ENCODE peak calls at places on chromosome 13, in ten cellular contexts. V is transverse colon, Z is neural progenitor cell, S is fibroblast of lung, F is PC-3, J is ovary, Q is K562, M is psoas muscle, U is pancreas, Y is A673. D is an unnamed sample. For H3K4me1, the result is how much of the 10 kb centered on the place peaks cover.

GRCh38 chr13:92677571-92677970 is 549.0 kb upstream of the GPC6 start:
- DNase-seq in F (no peak), M (no peak), Z (peak), U (no peak), V (no peak), S (no peak), J (no peak), Y (peak), Q (no peak), D (no peak)

GRCh38 chr13:92804346-92804745 is 422.3 kb upstream of the GPC6 start:
- DNase-seq in Y (no peak), Q (no peak), S (peak), V (no peak), J (no peak), U (no peak), M (no peak), F (peak), Z (no peak), D (no peak)

GRCh38 chr13:59706101-59706976 is 457.4 kb downstream of the DIAPH3 start:
- DNase-seq in U (no peak), J (no peak), Z (no peak), F (no peak), M (no peak), Y (no peak), V (no peak), Q (no peak), S (no peak), D (no peak)

GRCh38 chr13:28743045-28743444 is 24.3 kb upstream of the SLC46A3 start:
- DNase-seq in V (no peak), Z (no peak), U (no peak), Q (no peak), M (no peak), J (no peak), F (no peak), Y (no peak), S (no peak), D (no peak)

GRCh38 chr13:39963612-39964011 is 308.1 kb downstream of the COG6 start:
- DNase-seq in V (no peak), M (no peak), Y (no peak), Z (no peak), J (no peak), U (no peak), Q (no peak), S (no peak), F (no peak), D (no peak)

GRCh38 chr13:45851171-45851889 is at the start of gene SIAH3:
- DNase-seq in M (no peak), S (peak), F (no peak), J (no peak), Q (no peak), V (no peak), U (no peak), Z (peak), Y (peak), D (no peak)

GRCh38 chr13:46914341-46914740 is 17.5 kb upstream of the HTR2A start:
- DNase-seq in F (no peak), U (no peak), V (no peak), Z (no peak), Y (no peak), M (no peak), Q (no peak), J (no peak), S (no peak), D (no peak)

GRCh38 chr13:93797463-93797862 is 570.9 kb downstream of the GPC6 start:
- DNase-seq in V (no peak), J (no peak), M (no peak), U (no peak), Q (no peak), F (no peak), Z (no peak), S (peak), Y (peak), D (no peak)

GRCh38 chr13:88144580-88144979 is 473.4 kb downstream of the SLITRK5 start:
- DNase-seq in U (no peak), V (no peak), S (no peak), Q (no peak), J (no peak), M (no peak), F (no peak), Y (no peak), Z (no peak), D (no peak)

GRCh38 chr13:62483774-62484173 is 1068.1 kb upstream of the PCDH20 start:
- DNase-seq in F (no peak), U (no peak), Y (no peak), M (no peak), S (peak), J (no peak), Q (no peak), V (no peak), Z (peak), D (no peak)

GRCh38 chr13:29888306-29888705 is 37.9 kb upstream of the UBL3 start:
- DNase-seq in V (no peak), U (no peak), Z (no peak), M (no peak), Q (no peak), Y (no peak), J (no peak), F (no peak), S (no peak), D (no peak)

GRCh38 chr13:47291116-47291656 is 394.3 kb upstream of the HTR2A start:
- DNase-seq in M (no peak), V (no peak), Z (no peak), Y (no peak), J (no peak), Q (no peak), F (peak), U (no peak), S (peak), D (no peak)

GRCh38 chr13:76656496-76656895 is 229.7 kb downstream of the KCTD12 start:
- DNase-seq in F (no peak), J (no peak), U (no peak), V (no peak), S (no peak), Y (no peak), Q (no peak), M (no peak), Z (no peak), D (no peak)

GRCh38 chr13:50015263-50015662 is at the start of gene KCNRG:
- DNase-seq in M (no peak), S (peak), Y (no peak), Z (no peak), J (no peak), V (no peak), F (no peak), U (no peak), Q (no peak), D (no peak)

GRCh38 chr13:85541476-85541875 is 257.7 kb downstream of the SLITRK6 start:
- DNase-seq in J (no peak), M (no peak), U (no peak), S (no peak), Y (no peak), Q (no peak), V (no peak), Z (no peak), F (no peak), D (no peak)

GRCh38 chr13:106173346-106173745 is 362.1 kb downstream of the EFNB2 start:
- DNase-seq in S (peak), M (no peak), U (no peak), J (no peak), Z (no peak), F (no peak), Y (no peak), Q (no peak), V (no peak), D (no peak)

GRCh38 chr13:27605610-27606200 is 14.6 kb downstream of the LNX2 start:
- DNase-seq in J (no peak), F (no peak), M (no peak), Y (no peak), U (no peak), V (no peak), S (peak), Z (no peak), Q (no peak), D (no peak)

GRCh38 chr13:103351035-103351828 is 285.0 kb upstream of the SLC10A2 start:
- DNase-seq in S (peak), V (peak), Y (peak), U (peak), J (no peak), M (no peak), F (peak), Z (peak), Q (no peak), D (peak)

GRCh38 chr13:91123456-91124127 is 223.9 kb upstream of the MIR17HG start:
- DNase-seq in F (no peak), M (no peak), V (no peak), Z (no peak), U (no peak), J (no peak), Y (peak), S (no peak), Q (no peak), D (no peak)

GRCh38 chr13:107252428-107252827 is 684.5 kb upstream of the ARGLU1 start:
- DNase-seq in V (no peak), J (no peak), Y (no peak), Z (no peak), S (no peak), F (no peak), M (no peak), Q (no peak), U (no peak), D (no peak)

GRCh38 chr13:75308222-75308621 is 173.7 kb downstream of the TBC1D4 start:
- DNase-seq in Q (no peak), Z (no peak), V (no peak), Y (no peak), M (no peak), U (no peak), J (no peak), F (no peak), S (peak), D (no peak)

GRCh38 chr13:76799696-76800095 is 86.5 kb downstream of the KCTD12 start:
- DNase-seq in F (peak), Z (no peak), S (no peak), U (no peak), V (no peak), J (no peak), Y (no peak), Q (no peak), M (no peak), D (no peak)

GRCh38 chr13:109697936-109698335 is 88.4 kb downstream of the IRS2 start:
- DNase-seq in Z (no peak), S (no peak), Q (no peak), J (no peak), V (no peak), F (no peak), U (no peak), M (no peak), Y (no peak), D (no peak)

GRCh38 chr13:109412232-109412935 is 374.0 kb downstream of the IRS2 start:
- DNase-seq in M (peak), Y (peak), F (peak), J (peak), U (no peak), Z (peak), S (peak), Q (no peak), V (peak), D (peak)

GRCh38 chr13:66635526-66635925 is 594.6 kb downstream of the PCDH9 start:
- DNase-seq in U (no peak), Z (no peak), Y (no peak), M (no peak), F (peak), J (no peak), V (no peak), Q (no peak), S (peak), D (no peak)

GRCh38 chr13:36891752-36892151 is 28.3 kb downstream of the SMAD9 start:
- DNase-seq in V (no peak), J (no peak), S (peak), Y (no peak), U (no peak), Z (no peak), Q (no peak), M (no peak), F (no peak), D (no peak)

GRCh38 chr13:45167611-45168554 is 33.0 kb downstream of the KCTD4 start:
- DNase-seq in Z (no peak), Q (no peak), F (peak), V (peak), S (peak), M (no peak), Y (no peak), U (peak), J (no peak), D (peak)

GRCh38 chr13:75365724-75366173 is 116.2 kb downstream of the TBC1D4 start:
- DNase-seq in J (no peak), M (no peak), V (no peak), U (no peak), Y (no peak), Q (no peak), F (peak), Z (no peak), S (peak), D (no peak)

GRCh38 chr13:41503386-41503785 is 46.0 kb downstream of the RGCC start:
- DNase-seq in J (no peak), Q (no peak), Y (no peak), F (no peak), V (no peak), S (no peak), U (no peak), Z (no peak), M (no peak), D (no peak)

GRCh38 chr13:41501281-41501680 is 43.9 kb downstream of the RGCC start:
- DNase-seq in J (no peak), Z (no peak), F (no peak), U (no peak), Q (no peak), M (no peak), S (no peak), V (no peak), Y (no peak), D (no peak)

GRCh38 chr13:41502021-41502420 is 44.7 kb downstream of the RGCC start:
- DNase-seq in S (no peak), Z (no peak), J (no peak), V (no peak), U (no peak), Y (no peak), F (no peak), M (no peak), Q (no peak), D (no peak)

GRCh38 chr13:41500501-41500900 is 43.2 kb downstream of the RGCC start:
- DNase-seq in V (peak), Q (no peak), J (no peak), S (peak), M (no peak), U (no peak), Y (no peak), Z (no peak), F (peak), D (no peak)

DNA sequence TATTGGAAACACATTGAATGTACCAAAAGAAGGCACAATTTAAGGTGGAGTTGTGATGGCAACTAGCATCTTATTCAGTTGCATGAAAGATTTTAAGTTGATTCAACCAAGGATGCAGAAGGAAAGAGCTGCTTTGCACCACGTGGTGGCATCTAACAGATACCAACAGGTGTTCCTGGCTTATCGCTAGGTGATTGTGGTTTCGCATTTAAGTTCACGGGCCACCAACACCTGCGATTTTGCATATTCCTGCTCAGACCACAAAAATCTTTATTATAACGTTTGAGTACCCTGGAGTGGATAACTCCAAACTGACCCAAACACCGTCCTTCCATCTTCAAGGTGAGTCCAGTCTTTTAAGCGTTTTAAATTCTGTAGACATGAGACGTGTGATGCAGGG is 45.3 kb downstream of the RGCC start:
- DNase-seq in Y (no peak), U (no peak), Q (no peak), M (no peak), F (no peak), S (no peak), Z (no peak), J (no peak), V (peak), D (no peak)
- H3K27ac ChIP-seq in Y (no peak), U (no peak), Q (no peak), M (no peak), F (no peak), S (no peak), Z (no peak), J (no peak), V (peak), D (no peak)

GRCh38 chr13:79491715-79492114 is 10.8 kb downstream of the NDFIP2 start:
- DNase-seq in J (no peak), F (peak), Y (no peak), M (no peak), Z (no peak), U (no peak), V (no peak), Q (no peak), S (peak), D (no peak)
- H3K4me1 ChIP-seq in J (under half), F (under half), Y (under half), M (under half), Z (under half), U (under half), V (under half), Q (under half), S (under half), D (under half)

DNA sequence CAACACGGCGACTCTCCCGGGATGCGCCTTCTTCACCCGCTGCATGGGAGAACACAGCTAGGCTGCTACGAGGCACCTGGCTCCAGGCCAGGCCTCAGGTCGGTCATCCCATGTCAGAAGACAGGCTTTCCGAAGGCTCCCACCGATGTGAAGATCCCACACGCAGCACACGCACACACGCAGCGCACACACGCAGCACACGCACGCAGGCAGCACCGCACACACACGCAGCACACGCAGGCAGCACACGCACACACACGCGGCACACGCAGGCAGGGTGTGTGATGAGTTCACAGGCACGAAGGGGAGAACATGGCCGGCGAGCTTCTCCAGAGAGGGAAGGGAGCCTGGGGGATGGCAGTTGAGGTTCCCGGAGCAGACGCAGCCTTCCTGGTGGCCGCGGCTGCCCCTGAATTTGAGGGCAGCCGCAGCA is 56.1 kb downstream of the RASA3 start:
- DNase-seq in J (no peak), U (no peak), V (no peak), Y (no peak), M (no peak), S (no peak), F (no peak), Q (no peak), Z (no peak), D (peak)
- H3K27ac ChIP-seq in J (no peak), U (no peak), V (no peak), Y (no peak), M (no peak), S (peak), F (no peak), Q (no peak), Z (no peak), D (no peak)

GRCh38 chr13:99326012-99326411 is 18.8 kb upstream of the GPR183 start:
- DNase-seq in V (no peak), S (no peak), Z (no peak), U (no peak), M (no peak), J (no peak), Y (no peak), Q (no peak), F (no peak), D (no peak)
- H3K4me1 ChIP-seq in V (under half), S (under half), Z (under half), U (under half), M (under half), J (under half), Y (under half), Q (under half), F (under half), D (under half)

GRCh38 chr13:51255556-51255955 is 33.4 kb downstream of the FAM124A start:
- DNase-seq in Q (no peak), M (no peak), S (no peak), U (no peak), F (no peak), Y (no peak), V (no peak), J (no peak), Z (peak), D (no peak)

GRCh38 chr13:51258612-51259358 is 36.6 kb downstream of the FAM124A start:
- DNase-seq in Q (no peak), J (no peak), M (no peak), Z (no peak), V (no peak), S (no peak), U (no peak), F (no peak), Y (no peak), D (no peak)

GRCh38 chr13:51259359-51259645 is 37.1 kb downstream of the FAM124A start:
- DNase-seq in Z (no peak), J (no peak), Y (no peak), F (no peak), Q (no peak), V (no peak), S (no peak), U (no peak), M (no peak), D (no peak)

GRCh38 chr13:51260154-51260553 is 38.0 kb downstream of the FAM124A start:
- DNase-seq in V (no peak), F (no peak), U (no peak), J (no peak), Y (no peak), M (no peak), Z (no peak), Q (no peak), S (no peak), D (no peak)

DNA sequence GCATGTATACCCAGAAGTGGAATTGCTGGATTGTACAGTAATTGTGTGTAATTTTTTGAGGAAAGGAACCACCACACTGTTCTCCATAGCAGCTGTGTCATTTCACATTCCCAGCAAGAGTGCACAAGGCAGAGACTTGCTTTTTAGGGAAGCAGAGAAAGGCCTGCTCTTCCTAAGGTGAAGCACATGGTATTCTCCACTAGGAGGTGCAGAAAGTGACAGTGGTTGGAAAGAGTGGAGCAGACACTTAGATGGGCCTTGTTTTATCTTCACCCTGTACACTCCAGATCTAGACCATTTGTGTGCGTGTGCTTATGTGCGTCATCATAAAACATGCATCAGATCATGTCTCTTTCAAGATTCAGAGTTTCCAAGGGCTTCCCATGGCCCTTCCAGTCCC is 35.0 kb downstream of the FAM124A start:
- DNase-seq in Z (no peak), J (no peak), Q (no peak), Y (no peak), M (no peak), U (no peak), S (no peak), F (no peak), V (no peak), D (no peak)
- H3K27ac ChIP-seq in Z (no peak), J (no peak), Q (no peak), Y (no peak), M (no peak), U (no peak), S (no peak), F (no peak), V (no peak), D (no peak)

D was measured in heart left ventricle.